ENCODE peak calls at places on chromosome 17, in seven cellular contexts. P is HCT116, N is H1, Z is K562, Q is GM12878, Y is SK-N-SH, O is HepG2. L is an unnamed sample.

GRCh38 chr17:14019186-14019956 is 49.9 kb upstream of the COX10 start:
- DNase-seq in P (no peak), N (no peak), Z (peak), Q (no peak), Y (no peak), O (no peak), L (no peak)

GRCh38 chr17:57794841-57795240 is 49.7 kb upstream of the CCDC182 start:
- DNase-seq in P (no peak), N (no peak), Z (no peak), Q (no peak), Y (no peak), O (no peak), L (no peak)

GRCh38 chr17:72249441-72249840 is 128.6 kb downstream of the SOX9 start:
- DNase-seq in P (no peak), N (no peak), Z (no peak), Q (no peak), Y (no peak), O (no peak), L (no peak)

GRCh38 chr17:9024497-9024896 is 3.2 kb downstream of the NTN1 start:
- DNase-seq in P (no peak), N (no peak), Z (no peak), Q (no peak), Y (no peak), O (no peak), L (no peak)

GRCh38 chr17:4389079-4389478 is 22.6 kb upstream of the UBE2G1 start:
- DNase-seq in P (no peak), N (peak), Z (no peak), Q (no peak), Y (no peak), O (no peak), L (no peak)

GRCh38 chr17:5034651-5035050 is 575 bp downstream of the SLC52A1 start:
- DNase-seq in P (no peak), N (no peak), Z (no peak), Q (no peak), Y (no peak), O (no peak), L (no peak)

GRCh38 chr17:17808706-17809432 is 27.9 kb downstream of the SREBF1 start:
- DNase-seq in P (no peak), N (no peak), Z (no peak), Q (no peak), Y (no peak), O (no peak), L (no peak)

GRCh38 chr17:44840936-44841335 is 6.7 kb upstream of the HIGD1B start:
- DNase-seq in P (no peak), N (no peak), Z (no peak), Q (no peak), Y (no peak), O (no peak), L (no peak)

GRCh38 chr17:62882284-62882683 is 74.2 kb upstream of the MARCHF10 start:
- DNase-seq in P (no peak), N (no peak), Z (no peak), Q (no peak), Y (no peak), O (no peak), L (no peak)

GRCh38 chr17:46841561-46842379 is 9.6 kb upstream of the WNT9B start:
- DNase-seq in P (no peak), N (peak), Z (peak), Q (no peak), Y (peak), O (no peak), L (no peak)

GRCh38 chr17:40469805-40470675 is 26.8 kb downstream of the IGFBP4 start:
- DNase-seq in P (no peak), N (no peak), Z (no peak), Q (no peak), Y (no peak), O (no peak), L (no peak)

GRCh38 chr17:81676906-81677305 is 6.7 kb downstream of the ARL16 start:
- DNase-seq in P (no peak), N (no peak), Z (no peak), Q (no peak), Y (peak), O (no peak), L (no peak)

GRCh38 chr17:44014437-44015172 is at the start of gene TMEM101:
- DNase-seq in P (peak), N (peak), Z (peak), Q (peak), Y (peak), O (peak), L (peak)

GRCh38 chr17:30534298-30534697 is 57.1 kb downstream of the GOSR1 start:
- DNase-seq in P (no peak), N (no peak), Z (no peak), Q (no peak), Y (no peak), O (no peak), L (no peak)

GRCh38 chr17:81416612-81417011 is 21.4 kb downstream of the BAHCC1 start:
- DNase-seq in P (no peak), N (no peak), Z (no peak), Q (no peak), Y (no peak), O (no peak), L (no peak)

GRCh38 chr17:17480593-17481148 is 3.9 kb downstream of the MED9 start:
- DNase-seq in P (no peak), N (no peak), Z (no peak), Q (no peak), Y (no peak), O (no peak), L (no peak)

GRCh38 chr17:20121359-20122235 is 112.4 kb downstream of the SPECC1 start:
- DNase-seq in P (peak), N (peak), Z (peak), Q (peak), Y (peak), O (peak), L (peak)

GRCh38 chr17:62965149-62965648 is 836 bp upstream of the TANC2 start:
- DNase-seq in P (no peak), N (no peak), Z (no peak), Q (no peak), Y (no peak), O (no peak), L (no peak)

GRCh38 chr17:1197379-1197778 is 17.6 kb upstream of the ABR start:
- DNase-seq in P (no peak), N (no peak), Z (no peak), Q (no peak), Y (no peak), O (no peak), L (no peak)

GRCh38 chr17:1271020-1271423 is 778 bp downstream of the BHLHA9 start:
- DNase-seq in P (no peak), N (peak), Z (no peak), Q (no peak), Y (no peak), O (no peak), L (no peak)

GRCh38 chr17:36072431-36073121 is 8.5 kb downstream of the CCL18 start:
- DNase-seq in P (peak), N (peak), Z (peak), Q (peak), Y (peak), O (peak), L (peak)

GRCh38 chr17:62666801-62667591 is 39.5 kb downstream of the MRC2 start:
- DNase-seq in P (no peak), N (no peak), Z (no peak), Q (no peak), Y (peak), O (no peak), L (no peak)

GRCh38 chr17:12089809-12090384 is 69.2 kb downstream of the MAP2K4 start:
- DNase-seq in P (no peak), N (no peak), Z (peak), Q (no peak), Y (no peak), O (peak), L (no peak)

GRCh38 chr17:8747731-8748130 is 3.1 kb upstream of the CCDC42 start:
- DNase-seq in P (no peak), N (no peak), Z (no peak), Q (no peak), Y (no peak), O (no peak), L (no peak)

GRCh38 chr17:37790153-37790552 is 45.3 kb upstream of the HNF1B start:
- DNase-seq in P (no peak), N (no peak), Z (no peak), Q (no peak), Y (no peak), O (no peak), L (no peak)

GRCh38 chr17:79913896-79914812 is 74.9 kb upstream of the CBX4 start:
- DNase-seq in P (no peak), N (no peak), Z (no peak), Q (no peak), Y (no peak), O (no peak), L (no peak)

GRCh38 chr17:45907720-45908395 is 13.5 kb downstream of the MAPT start:
- DNase-seq in P (no peak), N (no peak), Z (no peak), Q (no peak), Y (no peak), O (no peak), L (no peak)

GRCh38 chr17:27559996-27560481 is 70.9 kb upstream of the LGALS9 start:
- DNase-seq in P (no peak), N (no peak), Z (no peak), Q (no peak), Y (peak), O (no peak), L (no peak)

GRCh38 chr17:26792486-26792885 is 501.4 kb upstream of the WSB1 start:
- DNase-seq in P (no peak), N (no peak), Z (no peak), Q (peak), Y (no peak), O (no peak), L (no peak)

GRCh38 chr17:51703364-51704341 is 443.3 kb downstream of the UTP18 start:
- DNase-seq in P (no peak), N (no peak), Z (no peak), Q (no peak), Y (no peak), O (no peak), L (no peak)

GRCh38 chr17:43554857-43555256 is 8.7 kb upstream of the ETV4 start:
- DNase-seq in P (no peak), N (no peak), Z (no peak), Q (no peak), Y (no peak), O (no peak), L (no peak)

GRCh38 chr17:17691468-17692263 is 10.4 kb downstream of the RAI1 start:
- DNase-seq in P (no peak), N (no peak), Z (no peak), Q (peak), Y (no peak), O (no peak), L (peak)

GRCh38 chr17:81410852-81411251 is 15.6 kb downstream of the BAHCC1 start:
- DNase-seq in P (no peak), N (no peak), Z (no peak), Q (no peak), Y (no peak), O (no peak), L (no peak)

GRCh38 chr17:79777166-79777843 is 643 bp upstream of the CBX2 start:
- DNase-seq in P (peak), N (peak), Z (peak), Q (no peak), Y (no peak), O (peak), L (peak)

GRCh38 chr17:45361451-45361850 is 44.6 kb upstream of the MAP3K14 start:
- DNase-seq in P (no peak), N (no peak), Z (no peak), Q (no peak), Y (no peak), O (no peak), L (no peak)

GRCh38 chr17:8124350-8125195 is 667 bp upstream of the HES7 start:
- DNase-seq in P (no peak), N (peak), Z (no peak), Q (no peak), Y (no peak), O (no peak), L (no peak)

GRCh38 chr17:39738568-39738901 is 797 bp downstream of the GRB7 start:
- DNase-seq in P (no peak), N (peak), Z (peak), Q (no peak), Y (no peak), O (peak), L (no peak)

GRCh38 chr17:63946440-63947363 is 14.6 kb upstream of the CD79B start:
- DNase-seq in P (peak), N (peak), Z (peak), Q (no peak), Y (peak), O (peak), L (peak)

GRCh38 chr17:58960068-58960467 is 146.6 kb downstream of the TRIM37 start:
- DNase-seq in P (peak), N (no peak), Z (peak), Q (no peak), Y (no peak), O (peak), L (peak)

DNA sequence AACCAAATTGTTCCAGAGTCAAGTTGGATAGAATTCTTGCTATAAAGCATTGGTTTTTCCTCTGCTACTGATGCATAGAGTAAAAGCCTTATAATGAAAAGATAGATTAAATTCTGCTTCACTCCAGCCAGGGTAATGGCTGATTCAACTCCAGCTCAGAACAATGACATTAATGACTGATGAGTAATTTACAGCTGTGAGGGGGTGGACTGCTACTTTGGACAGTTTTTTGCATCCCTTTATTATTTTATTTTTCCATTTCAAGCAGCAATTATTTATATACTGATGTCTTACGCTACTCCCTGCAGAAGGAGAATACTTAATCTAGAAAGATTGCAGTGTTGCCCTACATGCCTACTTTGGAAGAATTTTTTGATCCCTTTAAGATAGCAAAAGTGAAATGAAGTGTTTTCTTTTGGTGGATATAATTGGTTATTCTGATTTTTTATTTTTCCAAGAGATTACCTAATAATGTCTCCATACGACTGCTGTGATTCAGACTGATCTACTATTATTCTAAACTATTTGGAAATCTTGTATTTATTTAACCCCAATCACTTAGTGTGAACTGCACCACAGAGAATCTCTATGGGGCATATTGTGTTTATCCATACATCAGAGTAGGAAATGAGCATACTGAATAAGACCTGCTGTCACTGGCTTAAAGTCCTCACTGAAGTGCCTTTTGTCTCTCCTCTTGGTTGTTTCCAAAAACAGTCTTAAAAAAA is 149.5 kb downstream of the TRIM37 start:
- DNase-seq in P (peak), N (no peak), Z (no peak), Q (no peak), Y (no peak), O (peak), L (no peak)
- TF ChIP-seq JUND in P (peak), N (no peak), Z (no peak), Q (no peak), Y (peak), O (no peak), L (no peak)

GRCh38 chr17:70195091-70195490 is 25.8 kb downstream of the KCNJ2 start:
- DNase-seq in P (no peak), N (no peak), Z (no peak), Q (no peak), Y (no peak), O (no peak), L (no peak)

GRCh38 chr17:70185280-70185679 is 15.9 kb downstream of the KCNJ2 start:
- DNase-seq in P (no peak), N (no peak), Z (no peak), Q (no peak), Y (no peak), O (no peak), L (no peak)

GRCh38 chr17:70187383-70187782 is 18.1 kb downstream of the KCNJ2 start:
- DNase-seq in P (no peak), N (no peak), Z (no peak), Q (no peak), Y (no peak), O (no peak), L (no peak)

DNA sequence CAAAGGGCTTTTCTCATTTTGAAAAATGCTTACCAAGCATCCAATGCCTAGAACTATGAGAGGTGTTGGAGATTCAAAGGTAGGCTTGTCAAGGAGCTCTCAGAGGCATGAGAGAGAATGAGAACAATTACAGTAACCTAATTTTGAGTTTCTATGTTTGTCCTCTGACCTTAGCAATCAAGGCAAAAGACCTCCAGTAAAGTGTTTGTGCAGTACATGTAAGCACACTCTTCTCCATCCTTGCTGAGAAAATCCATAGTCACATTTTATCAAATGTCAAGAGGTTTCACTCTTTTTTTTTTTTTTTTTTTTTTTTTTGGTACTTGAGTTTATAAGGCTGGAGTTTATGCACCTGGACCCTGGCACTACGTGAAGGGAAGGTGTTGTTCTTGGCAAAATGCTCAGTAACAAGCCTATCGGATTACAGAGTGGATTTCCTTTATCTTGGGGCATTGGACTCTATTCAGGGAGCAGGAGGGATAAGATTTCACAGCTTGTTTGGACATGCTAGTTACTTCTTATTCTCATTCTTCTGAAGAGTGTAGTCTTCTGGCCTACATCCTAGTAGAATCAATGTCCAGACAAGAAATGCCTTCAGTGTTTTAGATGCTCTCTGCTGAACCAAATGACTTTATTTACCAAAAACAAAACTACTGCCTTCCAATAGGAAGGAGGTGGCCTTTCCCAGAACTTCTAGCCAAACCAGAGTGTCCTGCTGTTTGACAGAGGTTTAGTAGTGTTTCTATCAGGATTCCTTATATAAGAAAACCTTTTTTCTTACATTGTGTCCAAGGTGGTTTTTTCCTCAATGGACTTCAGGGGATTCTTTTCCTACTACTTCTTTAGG is 21.9 kb downstream of the KCNJ2 start:
- DNase-seq in P (no peak), N (no peak), Z (no peak), Q (no peak), Y (no peak), O (no peak), L (no peak)
- TF ChIP-seq JUND in P (no peak), N (no peak), Z (no peak), Q (no peak), Y (no peak), O (no peak), L (no peak)

GRCh38 chr17:42174126-42174783 is 6.7 kb downstream of the KCNH4 start:
- DNase-seq in P (no peak), N (no peak), Z (no peak), Q (no peak), Y (no peak), O (no peak), L (no peak)
- TF ChIP-seq JUND in P (no peak), N (no peak), Z (no peak), Q (no peak), Y (no peak), O (no peak), L (no peak)

DNA sequence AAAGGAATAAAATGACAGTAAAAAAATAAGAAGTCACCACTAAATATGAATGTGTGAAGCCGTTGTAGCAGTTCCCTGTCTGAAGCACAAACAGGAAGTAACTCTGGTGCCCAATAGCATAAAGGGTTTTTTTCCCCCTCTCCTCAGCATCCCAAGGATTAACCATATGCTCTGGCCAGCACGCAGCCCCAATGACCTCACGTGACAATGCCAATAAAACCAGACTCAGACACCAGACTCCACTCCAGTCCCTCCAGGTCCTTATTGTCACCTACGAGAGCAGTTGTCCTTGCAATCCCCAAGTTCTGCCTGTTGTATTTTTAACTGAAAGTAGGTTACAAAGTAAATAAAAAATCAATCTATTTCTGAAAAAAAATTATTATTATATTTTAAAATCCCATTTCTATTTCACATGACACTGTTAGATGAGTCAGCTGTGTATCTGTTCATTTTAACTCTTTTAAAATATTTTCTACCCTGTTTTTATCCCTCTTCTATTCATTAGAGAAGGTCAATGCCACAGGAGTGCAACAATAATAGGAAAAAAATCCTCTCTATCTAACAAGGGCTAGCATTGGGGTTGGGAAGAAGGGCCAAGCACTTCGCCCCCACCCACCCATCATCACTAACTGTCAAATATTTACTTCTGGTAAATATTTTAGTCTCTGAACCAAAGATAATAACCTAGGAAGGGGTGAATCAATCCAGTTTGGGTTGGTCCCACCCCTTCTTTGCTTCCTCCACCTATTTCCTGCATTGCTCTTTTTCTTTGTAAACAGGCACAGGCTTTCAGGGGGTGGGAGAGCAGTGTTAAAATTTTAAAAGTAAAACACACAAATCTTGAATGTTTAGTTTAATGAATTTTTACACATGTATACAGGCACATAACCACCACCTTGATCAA is 6.6 kb downstream of the PRAC1 start:
- DNase-seq in P (no peak), N (no peak), Z (no peak), Q (no peak), Y (no peak), O (peak), L (no peak)
- TF ChIP-seq JUND in P (no peak), N (no peak), Z (no peak), Q (no peak), Y (no peak), O (no peak), L (no peak)

DNA sequence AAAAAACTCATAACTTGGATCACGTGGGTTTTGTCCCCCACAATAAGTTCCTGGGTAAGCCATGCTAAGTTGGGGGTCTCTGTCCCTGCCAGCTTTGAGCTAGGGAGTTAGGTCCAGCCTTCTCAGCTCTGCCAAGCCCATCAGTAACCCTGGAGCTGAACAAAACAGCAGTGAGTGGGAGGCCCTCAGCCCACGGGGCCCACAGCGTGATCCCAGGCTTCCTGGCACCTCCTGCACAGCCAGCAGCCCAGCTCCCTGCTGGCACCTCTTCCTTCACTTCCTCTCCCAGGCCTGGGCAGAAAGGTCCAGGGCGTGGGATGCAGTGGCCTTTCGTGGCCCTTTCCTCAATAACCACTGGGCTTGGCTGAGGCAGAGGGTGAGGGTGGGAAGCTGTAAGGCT is 35.6 kb upstream of the CDC42EP4 start:
- DNase-seq in P (no peak), N (no peak), Z (no peak), Q (no peak), Y (no peak), O (no peak), L (no peak)
- TF ChIP-seq JUND in P (no peak), N (no peak), Z (no peak), Q (no peak), Y (no peak), O (no peak), L (no peak)

GRCh38 chr17:75263051-75263450 is 1.4 kb downstream of the MRPS7 start:
- DNase-seq in P (no peak), N (no peak), Z (no peak), Q (no peak), Y (no peak), O (no peak), L (no peak)
- TF ChIP-seq JUND in P (no peak), N (no peak), Z (no peak), Q (no peak), Y (no peak), O (no peak), L (no peak)

GRCh38 chr17:77111916-77112315 is 28.9 kb upstream of the SEC14L1 start:
- DNase-seq in P (no peak), N (no peak), Z (no peak), Q (no peak), Y (no peak), O (no peak), L (no peak)
- TF ChIP-seq JUND in P (no peak), N (no peak), Z (no peak), Q (no peak), Y (no peak), O (no peak), L (no peak)